ENCODE peak calls at places on chromosomes 6 and 20, in four cellular contexts. C is AG04449, O is IMR-90, U is epithelial cell of esophagus. G is an unnamed sample.

GRCh38 chr20:49615401-49616153 is 47.6 kb upstream of the PTGIS start:
- DNase-seq in O (no peak), C (no peak), U (no peak), G (no peak)

GRCh38 chr6:112909781-112910180 is 562.7 kb downstream of the RFPL4B start:
- DNase-seq in O (peak; percentile 3), U (peak; percentile 56), C (no peak), G (no peak)

GRCh38 chr6:122758927-122759334 is 20.6 kb upstream of the FABP7 start:
- DNase-seq in U (peak; percentile 11), O (no peak), C (no peak), G (no peak)

GRCh38 chr6:149845549-149845948 is 18.6 kb downstream of the LRP11 start:
- DNase-seq in U (no peak), O (no peak), C (no peak), G (no peak)

GRCh38 chr20:3045816-3046676 is at the start of gene MRPS26:
- DNase-seq in U (peak; percentile 88), C (peak; percentile 14), O (peak; percentile 81), G (peak; percentile 35)

GRCh38 chr20:21450572-21450971 is 53.2 kb upstream of the NKX2-4 start:
- DNase-seq in U (peak; percentile 64), O (no peak), C (no peak), G (no peak)

GRCh38 chr6:109121411-109121810 is 26.1 kb downstream of the CEP57L1 start:
- DNase-seq in U (no peak), O (no peak), C (no peak), G (no peak)

GRCh38 chr6:162226810-162227209 is 500.8 kb downstream of the PRKN start:
- DNase-seq in C (no peak), O (no peak), U (no peak), G (no peak)

GRCh38 chr6:158783851-158784250 is 35.3 kb downstream of the EZR start:
- DNase-seq in C (no peak), U (no peak), O (no peak), G (no peak)

GRCh38 chr6:170226647-170227046 is 64.2 kb downstream of the DLL1 start:
- DNase-seq in U (no peak), O (no peak), C (no peak), G (no peak)

GRCh38 chr20:56249244-56249955 is 868 bp downstream of the MC3R start:
- DNase-seq in C (no peak), U (peak; percentile 8), O (no peak), G (no peak)

GRCh38 chr20:58982406-58983114 is 1.5 kb downstream of the NELFCD start:
- DNase-seq in U (no peak), O (no peak), C (no peak), G (no peak)

GRCh38 chr20:57883761-57884160 is 173.9 kb upstream of the PMEPA1 start:
- DNase-seq in O (no peak), C (no peak), U (no peak), G (no peak)

GRCh38 chr6:41784581-41785171 is 2.8 kb upstream of the TOMM6 start:
- DNase-seq in U (peak; percentile 57), C (no peak), O (no peak), G (no peak)

GRCh38 chr6:112144145-112144926 is 56.9 kb downstream of the FAM229B start:
- DNase-seq in U (no peak), O (peak; percentile 5), C (no peak), G (no peak)

GRCh38 chr20:25418779-25419178 is 11.3 kb downstream of the GINS1 start:
- DNase-seq in C (no peak), O (peak; percentile 69), U (peak; percentile 35), G (no peak)

GRCh38 chr6:98041072-98041471 is 758.1 kb upstream of the MMS22L start:
- DNase-seq in U (no peak), C (no peak), O (no peak), G (no peak)

GRCh38 chr6:25309886-25310285 is 30.7 kb downstream of the CARMIL1 start:
- DNase-seq in C (no peak), O (no peak), U (no peak), G (no peak)

GRCh38 chr20:45470262-45470931 is 844 bp downstream of the WFDC2 start:
- DNase-seq in O (no peak), C (no peak), U (peak; percentile 26), G (no peak)

GRCh38 chr6:28137458-28138020 is 4.1 kb upstream of the ZKSCAN8 start:
- DNase-seq in U (peak; percentile 38), O (peak; percentile 14), C (no peak), G (no peak)

DNA sequence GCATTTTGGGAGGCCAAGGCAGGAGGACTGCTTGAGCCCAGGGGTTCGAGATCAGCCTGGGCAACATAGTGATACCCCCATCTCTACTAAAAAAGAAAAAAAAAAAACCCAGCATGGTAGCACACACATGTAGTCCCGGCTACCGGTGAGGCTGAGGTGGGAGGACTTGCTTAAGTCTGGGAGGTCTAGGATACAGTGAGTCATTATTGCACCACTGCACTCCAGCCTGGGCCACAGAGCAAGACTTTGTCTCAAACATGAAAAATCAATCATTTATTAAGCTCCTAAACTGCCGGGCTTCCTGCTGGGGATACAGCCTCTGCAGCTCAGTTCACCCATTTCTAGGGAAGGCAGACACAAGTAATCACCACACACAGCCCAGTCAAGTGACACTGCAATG is 7.3 kb upstream of the USP45 start:
- DNase-seq in U (peak; percentile 47), O (peak; percentile 71), C (no peak), G (peak; percentile 16)
- H3K4me3 ChIP-seq in U (no peak overlapping the region), O (no peak overlapping the region), C (no peak overlapping the region), G (no peak overlapping the region)

GRCh38 chr6:116393430-116393829 is 22.7 kb downstream of the DSE start:
- DNase-seq in C (no peak), U (no peak), O (no peak), G (no peak)
- TF ChIP-seq CTCF in C (no peak), U (no peak), O (peak; percentile 7), G (no peak)

GRCh38 chr6:117472667-117473066 is 9.8 kb upstream of the DCBLD1 start:
- DNase-seq in U (no peak), C (no peak), O (no peak), G (no peak)
- H3K4me3 ChIP-seq in U (no peak overlapping the region), C (no peak overlapping the region), O (no peak overlapping the region), G (no peak overlapping the region)

GRCh38 chr6:105932440-105932839 is 153.7 kb upstream of the PRDM1 start:
- DNase-seq in O (peak; percentile 61), U (peak; percentile 27), C (peak; percentile 0), G (no peak)

GRCh38 chr6:105926318-105926717 is 159.8 kb upstream of the PRDM1 start:
- DNase-seq in O (no peak), C (no peak), U (no peak), G (no peak)

GRCh38 chr6:105929626-105930025 is 156.5 kb upstream of the PRDM1 start:
- DNase-seq in O (no peak), C (no peak), U (no peak), G (no peak)
- TF ChIP-seq CTCF in O (no peak), C (no peak), U (no peak), G (no peak)

GRCh38 chr20:8602389-8603116 is 466.3 kb upstream of the PLCB4 start:
- DNase-seq in U (no peak), O (peak; percentile 16), C (no peak), G (no peak)
- H3K4me3 ChIP-seq in U (no peak overlapping the region), O (peak overlapping the region; percentile 9), C (no peak overlapping the region), G (no peak overlapping the region)

GRCh38 chr6:31874084-31874670 is 4.6 kb downstream of the SLC44A4 start:
- DNase-seq in C (no peak), U (peak; percentile 58), O (no peak), G (no peak)
- TF ChIP-seq CTCF in C (no peak), U (no peak), O (no peak), G (no peak)

GRCh38 chr6:138405816-138406403 is 1.9 kb downstream of the HEBP2 start:
- DNase-seq in C (no peak), U (no peak), O (no peak), G (no peak)
- H3K4me3 ChIP-seq in C (no peak overlapping the region), U (no peak overlapping the region), O (no peak overlapping the region), G (no peak overlapping the region)

GRCh38 chr6:139392834-139393233 is 18.4 kb upstream of the CITED2 start:
- DNase-seq in C (no peak), U (no peak), O (peak; percentile 73), G (no peak)

GRCh38 chr6:139394027-139394649 is 19.7 kb upstream of the CITED2 start:
- DNase-seq in O (no peak), C (no peak), U (no peak), G (no peak)

GRCh38 chr6:139398658-139399057 is 24.2 kb upstream of the CITED2 start:
- DNase-seq in O (peak; percentile 42), U (no peak), C (no peak), G (no peak)

GRCh38 chr6:139395891-139396299 is 21.4 kb upstream of the CITED2 start:
- DNase-seq in U (no peak), O (no peak), C (no peak), G (no peak)

GRCh38 chr6:139395371-139395770 is 20.9 kb upstream of the CITED2 start:
- DNase-seq in U (no peak), C (no peak), O (no peak), G (no peak)
- TF ChIP-seq CTCF in U (no peak), C (no peak), O (no peak), G (no peak)

DNA sequence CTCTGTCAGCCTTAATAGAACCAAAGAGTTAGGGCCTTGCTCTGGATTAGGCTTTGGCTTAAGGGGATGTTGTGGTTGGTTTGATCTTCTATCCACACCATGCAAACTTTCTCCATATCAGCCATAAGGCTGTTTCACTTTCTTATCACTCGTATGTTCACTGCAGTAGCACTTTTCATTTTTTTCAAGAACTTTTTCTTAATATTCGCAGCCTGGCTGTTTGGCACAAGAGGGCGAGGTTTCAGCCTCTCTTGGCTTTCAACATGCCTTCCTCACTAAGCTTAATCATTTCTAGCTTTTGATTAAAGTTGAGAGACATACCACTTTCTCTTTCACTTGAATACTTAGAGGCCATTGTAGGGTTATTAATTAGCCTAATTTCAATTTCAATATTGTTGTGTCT is 193.1 kb downstream of the NRN1 start:
- DNase-seq in U (no peak), C (no peak), O (no peak), G (no peak)
- H3K4me3 ChIP-seq in U (no peak overlapping the region), C (no peak overlapping the region), O (no peak overlapping the region), G (no peak overlapping the region)

G was measured in AG09309.